ENCODE peak calls at places on chromosomes 4 and X, in ten cellular contexts. W is GM23248, I is right cardiac atrium, A is cardiac muscle cell, K is cardiac fibroblast, L is neuronal stem cell, F is colonic mucosa, Z is foreskin fibroblast, N is H7, T is prostate gland. Q is an unnamed sample.

GRCh38 chrX:12138366-12139313 is at the start of gene FRMPD4:
- DNase-seq in W (no peak), I (no peak), A (peak), K (peak), L (peak), F (no peak), Z (peak), N (peak), T (no peak), Q (no peak)

GRCh38 chrX:10171291-10171690 is 14.5 kb downstream of the CLCN4 start:
- DNase-seq in W (no peak), I (no peak), A (no peak), K (no peak), L (no peak), F (no peak), Z (no peak), N (no peak), T (no peak), Q (no peak)

GRCh38 chrX:107537815-107538214 is 88.4 kb downstream of the FRMPD3 start:
- DNase-seq in W (peak), I (peak), A (peak), K (peak), L (peak), F (peak), Z (peak), N (peak), T (no peak), Q (no peak)

GRCh38 chrX:46686003-46686645 is 72.8 kb downstream of the SLC9A7 start:
- DNase-seq in W (peak), I (no peak), A (peak), K (peak), L (peak), F (peak), Z (peak), N (peak), T (peak), Q (no peak)

GRCh38 chr4:87180767-87181166 is 39.7 kb downstream of the KLHL8 start:
- DNase-seq in W (peak), I (no peak), A (peak), K (peak), L (no peak), F (no peak), Z (peak), N (no peak), T (no peak), Q (no peak)

GRCh38 chr4:120769227-120769626 is 153.3 kb downstream of the PRDM5 start:
- DNase-seq in W (peak), I (no peak), A (peak), K (peak), L (no peak), F (no peak), Z (peak), N (no peak), T (no peak), Q (peak)

GRCh38 chr4:82643994-82644730 is 82.4 kb upstream of the TMEM150C start:
- DNase-seq in W (peak), I (no peak), A (peak), K (peak), L (no peak), F (no peak), Z (peak), N (no peak), T (no peak), Q (peak)

GRCh38 chr4:170025523-170026252 is 507 bp downstream of the MFAP3L start:
- DNase-seq in W (peak), I (peak), A (peak), K (no peak), L (peak), F (peak), Z (peak), N (no peak), T (peak), Q (no peak)

GRCh38 chr4:7753271-7753670 is 186.4 kb downstream of the AFAP1 start:
- DNase-seq in W (no peak), I (peak), A (no peak), K (no peak), L (no peak), F (no peak), Z (no peak), N (no peak), T (no peak), Q (no peak)

GRCh38 chr4:86092684-86093083 is 267.2 kb downstream of the MAPK10 start:
- DNase-seq in W (peak), I (no peak), A (peak), K (peak), L (no peak), F (no peak), Z (peak), N (no peak), T (no peak), Q (peak)

GRCh38 chr4:57191523-57192034 is 81.4 kb upstream of the IGFBP7 start:
- DNase-seq in W (no peak), I (no peak), A (peak), K (peak), L (no peak), F (peak), Z (no peak), N (peak), T (peak), Q (no peak)

GRCh38 chrX:150323020-150323419 is 40.1 kb upstream of the MAMLD1 start:
- DNase-seq in W (no peak), I (no peak), A (no peak), K (no peak), L (no peak), F (no peak), Z (no peak), N (no peak), T (no peak), Q (no peak)

GRCh38 chr4:159016527-159017137 is 86.2 kb upstream of the RAPGEF2 start:
- DNase-seq in W (no peak), I (no peak), A (peak), K (no peak), L (peak), F (no peak), Z (no peak), N (peak), T (no peak), Q (no peak)
- H3K4me3 ChIP-seq in W (no peak), I (no peak), A (no peak), K (no peak), L (no peak), F (no peak), Z (no peak), N (no peak), T (no peak), Q (no peak)

GRCh38 chr4:145019346-145019745 is 78.7 kb downstream of the ANAPC10 start:
- DNase-seq in W (no peak), I (no peak), A (no peak), K (no peak), L (no peak), F (no peak), Z (no peak), N (no peak), T (no peak), Q (no peak)
- H3K4me3 ChIP-seq in W (no peak), I (no peak), A (no peak), K (no peak), L (no peak), F (no peak), Z (no peak), N (no peak), T (no peak), Q (no peak)

GRCh38 chr4:98430708-98431403 is 169.7 kb downstream of the RAP1GDS1 start:
- DNase-seq in W (peak), I (no peak), A (peak), K (peak), L (no peak), F (no peak), Z (peak), N (no peak), T (no peak), Q (peak)

GRCh38 chr4:98434816-98435215 is 173.6 kb downstream of the RAP1GDS1 start:
- DNase-seq in W (peak), I (no peak), A (no peak), K (no peak), L (no peak), F (no peak), Z (no peak), N (no peak), T (no peak), Q (no peak)

GRCh38 chr4:98433608-98434198 is 172.5 kb downstream of the RAP1GDS1 start:
- DNase-seq in W (peak), I (no peak), A (no peak), K (no peak), L (no peak), F (no peak), Z (no peak), N (no peak), T (no peak), Q (no peak)
- H3K4me3 ChIP-seq in W (no peak), I (no peak), A (no peak), K (no peak), L (no peak), F (no peak), Z (no peak), N (no peak), T (no peak), Q (no peak)

GRCh38 chr4:118354913-118355312 is 2.1 kb upstream of the PRSS12 start:
- DNase-seq in W (no peak), I (no peak), A (no peak), K (no peak), L (no peak), F (no peak), Z (peak), N (no peak), T (no peak), Q (no peak)

GRCh38 chr4:118353452-118353851 is 649 bp upstream of the PRSS12 start:
- DNase-seq in W (peak), I (no peak), A (no peak), K (no peak), L (no peak), F (no peak), Z (no peak), N (peak), T (no peak), Q (no peak)

GRCh38 chr4:118352843-118353373 is at the start of gene PRSS12:
- DNase-seq in W (peak), I (peak), A (peak), K (peak), L (peak), F (peak), Z (peak), N (peak), T (peak), Q (no peak)

GRCh38 chr4:118350961-118351360 is 1.8 kb downstream of the PRSS12 start:
- DNase-seq in W (no peak), I (no peak), A (no peak), K (no peak), L (no peak), F (no peak), Z (no peak), N (no peak), T (no peak), Q (no peak)

DNA sequence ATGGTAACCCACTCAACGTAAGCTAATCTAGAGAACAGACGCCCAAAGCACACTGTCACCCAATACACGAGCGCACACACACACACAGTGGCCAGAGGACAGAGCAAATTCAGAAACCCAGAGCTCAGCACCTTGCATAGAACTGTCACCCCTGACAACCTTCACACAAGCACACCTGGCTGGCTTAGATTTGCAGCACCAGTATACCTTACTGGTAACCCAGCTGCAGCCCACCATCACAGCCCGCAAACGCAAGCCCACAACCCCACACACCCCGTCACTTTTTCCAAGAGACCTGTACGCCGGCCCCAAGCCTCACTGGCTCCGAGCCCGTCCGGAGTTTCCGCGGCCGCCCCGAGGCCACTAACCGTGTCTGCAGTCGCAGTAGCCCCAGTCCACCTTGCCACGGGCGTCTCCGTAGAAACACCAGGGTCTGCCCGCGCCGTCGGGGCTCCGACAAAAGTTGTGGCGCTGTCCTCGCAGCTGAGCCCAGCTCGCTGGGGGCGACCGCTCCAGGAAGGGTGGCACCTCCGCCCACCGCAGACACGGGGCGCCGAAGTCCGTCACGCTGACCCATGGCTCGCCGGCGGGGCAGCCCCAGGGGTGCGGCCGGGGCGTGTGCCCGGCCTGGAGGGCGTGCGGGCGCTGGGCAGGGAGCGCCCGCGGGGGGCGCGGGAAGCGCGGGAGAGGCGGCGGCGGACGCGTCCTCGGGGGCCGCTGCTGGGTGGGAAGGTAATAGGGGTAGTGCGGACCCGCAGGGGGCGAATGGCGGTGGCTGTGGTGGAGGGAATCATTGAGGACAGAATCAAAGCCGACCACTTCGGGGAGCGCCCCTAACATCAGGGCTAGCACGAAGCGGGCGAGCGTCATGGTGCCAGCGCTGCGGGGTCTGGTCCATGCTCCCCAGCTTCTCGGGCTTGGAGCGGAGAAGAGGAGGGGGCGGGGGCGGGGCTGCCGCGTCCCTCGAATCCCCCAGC is 664 bp downstream of the PRSS12 start:
- DNase-seq in W (peak), I (peak), A (no peak), K (no peak), L (peak), F (peak), Z (peak), N (peak), T (no peak), Q (no peak)
- H3K4me3 ChIP-seq in W (peak), I (peak), A (peak), K (peak), L (peak), F (peak), Z (peak), N (peak), T (peak), Q (peak)

DNA sequence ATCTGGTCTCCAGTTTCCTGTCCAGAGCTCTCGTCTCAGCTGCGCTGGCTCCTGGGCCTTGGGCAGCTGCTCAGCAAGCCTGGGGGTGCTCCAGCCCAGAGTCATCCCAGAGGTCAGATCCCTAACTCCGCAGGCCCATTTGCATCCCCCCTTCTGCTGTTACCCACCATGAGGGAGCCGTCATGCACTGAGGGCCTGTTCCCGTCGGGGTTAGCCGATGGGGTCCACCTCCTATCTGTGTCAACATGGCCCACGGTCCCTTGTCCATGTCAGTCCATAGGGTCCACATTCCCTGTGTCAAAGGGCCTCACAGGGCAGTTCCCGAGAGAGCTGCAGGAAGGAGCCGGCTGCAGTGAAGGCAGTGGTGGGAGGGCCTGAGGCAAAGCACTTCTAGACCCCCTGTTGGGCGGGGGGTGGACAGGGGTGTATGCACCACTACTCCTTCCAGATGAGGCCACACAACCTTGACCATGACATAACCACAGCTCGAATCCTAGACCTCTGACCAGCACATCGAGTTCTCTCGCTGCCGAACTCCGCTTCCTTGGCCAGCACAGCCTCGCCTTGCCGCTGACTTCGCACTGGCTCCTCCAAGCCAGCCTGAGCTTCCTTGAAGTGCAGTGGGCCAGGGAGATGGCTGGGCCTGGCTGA is 24.9 kb downstream of the WDR1 start:
- DNase-seq in W (no peak), I (peak), A (no peak), K (no peak), L (no peak), F (no peak), Z (no peak), N (no peak), T (no peak), Q (no peak)
- H3K4me3 ChIP-seq in W (no peak), I (no peak), A (no peak), K (no peak), L (no peak), F (no peak), Z (no peak), N (no peak), T (no peak), Q (no peak)